ENCODE peak calls at places on chromosomes 7 and 10, in five cellular contexts. H, C, N, A and Y are unnamed samples.

GRCh38 chr10:5283305-5284158 is 81.2 kb upstream of the UCN3 start:
- DNase-seq in C (peak; percentile 82), A (no peak), N (peak; percentile 48), H (peak; percentile 22), Y (no peak)

GRCh38 chr7:77649950-77650349 is 46.3 kb upstream of the RSBN1L start:
- DNase-seq in A (no peak), H (no peak), C (no peak), N (no peak), Y (no peak)

GRCh38 chr7:146510088-146510680 is 393.6 kb downstream of the CNTNAP2 start:
- DNase-seq in N (no peak), C (no peak), A (no peak), H (no peak), Y (no peak)

GRCh38 chr7:41579961-41580935 is 122.6 kb downstream of the INHBA start:
- DNase-seq in H (no peak), A (no peak), N (no peak), C (no peak), Y (no peak)

GRCh38 chr10:87674963-87675362 is 15.3 kb downstream of the PAPSS2 start:
- DNase-seq in C (no peak), A (no peak), H (no peak), N (no peak), Y (no peak)

GRCh38 chr7:11343136-11343535 is 369.5 kb downstream of the PHF14 start:
- DNase-seq in N (no peak), H (no peak), C (no peak), A (no peak), Y (no peak)

GRCh38 chr10:17590969-17591645 is 26.1 kb downstream of the HACD1 start:
- DNase-seq in H (no peak), N (no peak), A (no peak), C (no peak), Y (no peak)

GRCh38 chr10:103845983-103846382 is 9.4 kb downstream of the SH3PXD2A start:
- DNase-seq in N (no peak), A (no peak), H (no peak), C (peak; percentile 80), Y (no peak)

GRCh38 chr7:30474485-30474884 is 4.1 kb downstream of the NOD1 start:
- DNase-seq in A (no peak), N (no peak), C (no peak), H (no peak), Y (peak; percentile 40)

GRCh38 chr7:127850195-127850594 is 181.0 kb downstream of the LRRC4 start:
- DNase-seq in N (no peak), C (no peak), A (no peak), H (no peak), Y (no peak)